ENCODE peak calls at places on chromosomes 3 and 15, in seven cellular contexts. O is ovary, Q is uterus, R is fibroblast of lung, B is heart left ventricle, X is cardiac muscle cell, W is AG10803. C is an unnamed sample.

GRCh38 chr15:78211189-78211921 is 23.0 kb downstream of the ACSBG1 start:
- DNase-seq in O (no peak), Q (no peak), R (no peak), B (no peak), X (no peak), W (no peak), C (no peak)

GRCh38 chr3:114400369-114400768 is 106.5 kb downstream of the TIGIT start:
- DNase-seq in O (no peak), Q (no peak), R (no peak), B (no peak), X (no peak), W (no peak), C (no peak)

GRCh38 chr3:25661694-25662455 is 2.8 kb downstream of the TOP2B start:
- DNase-seq in O (no peak), Q (no peak), R (no peak), B (no peak), X (peak; percentile 25), W (peak; percentile 15), C (no peak)

GRCh38 chr3:79052054-79052681 is 715.6 kb downstream of the ROBO1 start:
- DNase-seq in O (no peak), Q (no peak), R (peak; percentile 11), B (no peak), X (no peak), W (no peak), C (no peak)

GRCh38 chr3:107679911-107680310 is 157.1 kb downstream of the BBX start:
- DNase-seq in O (no peak), Q (no peak), R (no peak), B (no peak), X (no peak), W (peak; percentile 49), C (no peak)

GRCh38 chr3:115233021-115233420 is 85.9 kb upstream of the ZBTB20 start:
- DNase-seq in O (no peak), Q (no peak), R (no peak), B (no peak), X (no peak), W (peak; percentile 41), C (no peak)

GRCh38 chr3:197520311-197521276 is 35.2 kb downstream of the BDH1 start:
- DNase-seq in O (no peak), Q (no peak), R (peak; percentile 63), B (peak; percentile 9), X (no peak), W (peak; percentile 29), C (peak; percentile 87)

GRCh38 chr3:137766069-137766960 is 2.2 kb downstream of the SOX14 start:
- DNase-seq in O (no peak), Q (no peak), R (no peak), B (no peak), X (no peak), W (no peak), C (no peak)

GRCh38 chr3:134685881-134686802 is 35.3 kb upstream of the KY start:
- DNase-seq in O (no peak), Q (no peak), R (peak; percentile 73), B (no peak), X (no peak), W (peak; percentile 79), C (no peak)

GRCh38 chr3:195916991-195917390 is 8.6 kb upstream of the TNK2 start:
- DNase-seq in O (no peak), Q (no peak), R (no peak), B (no peak), X (no peak), W (no peak), C (no peak)

GRCh38 chr3:97857401-97857800 is 35.6 kb downstream of the CRYBG3 start:
- DNase-seq in O (no peak), Q (no peak), R (no peak), B (no peak), X (no peak), W (no peak), C (no peak)

GRCh38 chr3:107452436-107452835 is 70.3 kb upstream of the BBX start:
- DNase-seq in O (no peak), Q (no peak), R (peak; percentile 61), B (no peak), X (no peak), W (peak; percentile 32), C (no peak)

GRCh38 chr3:46709721-46710120 is 7.9 kb downstream of the PRSS50 start:
- DNase-seq in O (peak; percentile 10), Q (peak; percentile 9), R (no peak), B (no peak), X (no peak), W (no peak), C (no peak)

GRCh38 chr3:72338082-72338941 is 509.9 kb downstream of the SHQ1 start:
- DNase-seq in O (no peak), Q (no peak), R (no peak), B (no peak), X (no peak), W (no peak), C (no peak)

GRCh38 chr3:143084856-143085731 is 34.5 kb upstream of the CHST2 start:
- DNase-seq in O (no peak), Q (no peak), R (no peak), B (no peak), X (no peak), W (peak; percentile 31), C (no peak)

GRCh38 chr3:13526626-13526949 is 22.3 kb upstream of the FBLN2 start:
- DNase-seq in O (no peak), Q (no peak), R (no peak), B (peak; percentile 19), X (no peak), W (no peak), C (no peak)

GRCh38 chr3:65936908-65937638 is 101.6 kb downstream of the MAGI1 start:
- DNase-seq in O (no peak), Q (no peak), R (no peak), B (no peak), X (no peak), W (no peak), C (no peak)

GRCh38 chr3:179196098-179196497 is 47.9 kb downstream of the PIK3CA start:
- DNase-seq in O (no peak), Q (no peak), R (peak; percentile 86), B (no peak), X (no peak), W (peak; percentile 83), C (no peak)

GRCh38 chr3:197734667-197735318 is 1.9 kb downstream of the RUBCN start:
- DNase-seq in O (no peak), Q (no peak), R (no peak), B (no peak), X (no peak), W (no peak), C (no peak)

GRCh38 chr3:186790261-186790981 is 7.0 kb downstream of the EIF4A2 start:
- DNase-seq in O (no peak), Q (no peak), R (peak; percentile 67), B (no peak), X (peak; percentile 33), W (peak; percentile 35), C (no peak)

DNA sequence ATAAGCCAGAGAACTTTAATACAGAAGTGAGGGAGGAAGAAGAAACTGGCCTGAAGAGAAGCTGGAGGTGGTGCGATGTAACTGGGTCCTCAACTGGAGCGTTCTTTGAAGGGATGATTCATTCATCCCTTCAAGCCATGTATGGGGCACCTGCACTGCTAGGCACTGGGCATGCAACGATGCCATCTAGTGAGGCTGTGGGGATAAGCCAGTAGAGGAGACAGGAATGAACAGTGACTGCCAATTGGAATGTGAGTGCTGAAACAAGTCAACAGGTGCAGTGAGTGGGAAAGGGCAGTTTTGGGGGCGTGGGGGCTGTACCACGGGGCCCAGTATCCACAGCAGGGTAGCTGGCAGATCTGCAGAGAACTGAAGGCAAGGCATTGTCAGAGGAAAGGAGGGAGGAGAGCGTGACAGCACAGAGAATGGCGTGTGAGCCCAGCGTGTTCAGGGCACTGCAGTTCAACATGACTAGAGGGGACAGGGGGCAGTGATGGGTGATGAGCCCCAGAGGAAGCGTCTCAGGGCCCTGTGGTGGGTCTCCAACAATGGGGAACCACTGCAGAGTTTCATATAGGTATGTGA is 3.8 kb upstream of the KIF23 start:
- DNase-seq in O (no peak), Q (no peak), R (no peak), B (no peak), X (peak; percentile 44), W (peak; percentile 29), C (peak; percentile 78)
- TF ChIP-seq CTCF in O (no peak), Q (no peak), R (peak; percentile 42), B (no peak), X (peak; percentile 14), W (peak; percentile 46), C (no peak)

GRCh38 chr3:117736851-117737250 is 1027.3 kb downstream of the TUSC7 start:
- DNase-seq in O (no peak), Q (no peak), R (peak; percentile 58), B (no peak), X (no peak), W (no peak), C (no peak)
- TF ChIP-seq CTCF in O (no peak), Q (no peak), R (no peak), B (no peak), X (no peak), W (no peak), C (no peak)

GRCh38 chr15:72590427-72590826 is 64.1 kb upstream of the GOLGA6B start:
- DNase-seq in O (no peak), Q (no peak), R (no peak), B (no peak), X (no peak), W (no peak), C (no peak)

GRCh38 chr15:72585025-72585424 is 69.5 kb upstream of the GOLGA6B start:
- DNase-seq in O (no peak), Q (no peak), R (no peak), B (no peak), X (no peak), W (no peak), C (no peak)

GRCh38 chr15:72588096-72588495 is 66.4 kb upstream of the GOLGA6B start:
- DNase-seq in O (no peak), Q (no peak), R (no peak), B (no peak), X (no peak), W (no peak), C (no peak)

GRCh38 chr15:72584006-72584405 is 70.5 kb upstream of the GOLGA6B start:
- DNase-seq in O (no peak), Q (no peak), R (no peak), B (no peak), X (no peak), W (peak; percentile 13), C (no peak)

DNA sequence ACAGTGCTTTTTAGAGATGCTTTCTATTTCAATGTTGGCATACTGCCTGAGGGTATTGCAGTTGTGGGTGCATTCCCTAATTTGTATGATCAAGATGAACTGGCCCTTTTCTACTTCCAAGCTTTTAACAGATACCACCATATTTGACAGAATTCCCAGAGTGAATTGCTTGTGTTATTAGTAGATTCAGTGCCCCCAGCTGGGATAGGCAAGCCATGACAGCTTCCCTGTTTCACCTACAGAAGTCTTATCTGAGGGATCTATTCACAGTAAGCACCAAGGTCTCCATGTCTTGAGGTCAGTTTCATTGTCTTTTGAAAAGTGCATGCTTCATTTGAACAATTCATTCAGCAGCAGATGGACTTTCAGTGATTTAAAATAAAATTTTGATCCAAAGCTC is 68.8 kb upstream of the GOLGA6B start:
- DNase-seq in O (no peak), Q (no peak), R (peak; percentile 51), B (no peak), X (no peak), W (peak; percentile 24), C (no peak)
- TF ChIP-seq CTCF in O (no peak), Q (no peak), R (peak; percentile 48), B (no peak), X (peak; percentile 26), W (peak; percentile 43), C (no peak)

DNA sequence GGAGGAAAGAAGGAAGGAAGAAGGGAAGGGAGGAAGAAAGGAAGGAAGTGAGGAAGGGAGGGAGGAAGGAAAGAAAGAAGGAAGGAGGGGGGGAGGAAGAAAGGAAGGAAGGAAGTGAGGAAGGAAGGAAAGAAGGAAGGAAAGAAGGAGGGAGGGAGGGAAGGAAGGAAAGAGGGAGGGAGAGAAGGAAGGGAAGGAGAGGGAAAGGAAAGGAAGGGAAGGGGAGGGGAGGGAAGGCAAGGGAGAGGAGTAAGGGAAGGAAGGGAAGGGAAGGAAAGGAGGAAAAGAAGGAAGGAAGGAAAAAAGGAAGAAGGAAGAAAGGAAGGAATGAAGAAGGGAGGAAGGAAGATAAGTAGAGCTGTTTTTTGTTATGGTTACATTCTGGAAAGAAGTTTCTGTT is 141.2 kb downstream of the LRRC3B start:
- DNase-seq in O (no peak), Q (no peak), R (no peak), B (no peak), X (no peak), W (no peak), C (no peak)
- TF ChIP-seq CTCF in O (no peak), Q (no peak), R (no peak), B (no peak), X (no peak), W (no peak), C (no peak)